ENCODE peak calls at places on chromosomes 6 and 20, in eight cellular contexts. K is HCT116; A is PC-9; O is tibial artery; B is CD8-positive, alpha-beta memory T cell; I is osteoblast; F is fibroblast of lung; M is spleen. X is an unnamed sample.

GRCh38 chr6:138517635-138518034 is 18.3 kb upstream of the NHSL1 start:
- DNase-seq in K (peak; percentile 39), A (no peak), O (no peak), B (peak; percentile 46), I (peak; percentile 74), F (peak; percentile 27), M (peak; percentile 84), X (peak; percentile 40)

GRCh38 chr6:133768656-133769295 is 120.1 kb upstream of the TCF21 start:
- DNase-seq in K (no peak), A (peak; percentile 18), O (peak; percentile 35), B (no peak), I (no peak), F (peak; percentile 29), M (no peak), X (no peak)

GRCh38 chr20:47768016-47768953 is 17.0 kb downstream of the SULF2 start:
- DNase-seq in K (no peak), A (no peak), O (no peak), B (no peak), I (no peak), F (peak; percentile 34), M (no peak), X (no peak)

GRCh38 chr20:38001981-38002380 is 31.3 kb downstream of the TTI1 start:
- DNase-seq in K (no peak), A (no peak), O (no peak), B (no peak), I (no peak), F (peak; percentile 41), M (no peak), X (no peak)

GRCh38 chr20:33685328-33686007 is 717 bp downstream of the E2F1 start:
- DNase-seq in K (no peak), A (peak; percentile 44), O (no peak), B (no peak), I (peak; percentile 82), F (no peak), M (peak; percentile 87), X (no peak)

GRCh38 chr6:87879144-87879861 is 168.3 kb upstream of the SPACA1 start:
- DNase-seq in K (no peak), A (no peak), O (no peak), B (no peak), I (no peak), F (no peak), M (no peak), X (no peak)

GRCh38 chr6:84643778-84644177 is 120.6 kb downstream of the TBX18 start:
- DNase-seq in K (no peak), A (no peak), O (no peak), B (no peak), I (no peak), F (no peak), M (no peak), X (no peak)

GRCh38 chr6:105651969-105652368 is 249.1 kb upstream of the PREP start:
- DNase-seq in K (no peak), A (no peak), O (no peak), B (no peak), I (no peak), F (no peak), M (no peak), X (no peak)

GRCh38 chr6:11911535-11911934 is 100.6 kb upstream of the HIVEP1 start:
- DNase-seq in K (no peak), A (no peak), O (no peak), B (no peak), I (no peak), F (peak; percentile 78), M (no peak), X (no peak)

GRCh38 chr20:63530788-63531160 is 6.4 kb downstream of the PTK6 start:
- DNase-seq in K (no peak), A (no peak), O (no peak), B (no peak), I (peak; percentile 76), F (no peak), M (peak; percentile 59), X (no peak)

GRCh38 chr20:22719250-22719649 is 134.9 kb upstream of the FOXA2 start:
- DNase-seq in K (no peak), A (no peak), O (no peak), B (no peak), I (no peak), F (no peak), M (no peak), X (no peak)

GRCh38 chr6:12275084-12275483 is 15.1 kb upstream of the EDN1 start:
- DNase-seq in K (no peak), A (peak; percentile 35), O (no peak), B (no peak), I (peak; percentile 68), F (peak; percentile 63), M (no peak), X (no peak)

GRCh38 chr6:51934098-51934497 is 153.3 kb downstream of the PKHD1 start:
- DNase-seq in K (peak; percentile 10), A (no peak), O (no peak), B (no peak), I (no peak), F (no peak), M (no peak), X (no peak)

GRCh38 chr6:31660998-31661866 is 654 bp upstream of the C6orf47 start:
- DNase-seq in K (no peak), A (peak; percentile 18), O (no peak), B (no peak), I (peak; percentile 53), F (peak; percentile 54), M (no peak), X (no peak)
- H3K4me1 ChIP-seq in K (peaks cover 18% of the 10 kb centered on the region), A (peaks cover 26% of the 10 kb centered on the region), O (peaks cover 60% of the 10 kb centered on the region), B (peaks cover 57% of the 10 kb centered on the region), I (peaks cover 43% of the 10 kb centered on the region), F (peaks cover 22% of the 10 kb centered on the region), M (peaks cover 47% of the 10 kb centered on the region), X (peaks cover 44% of the 10 kb centered on the region)

GRCh38 chr20:1907586-1907985 is 12.4 kb downstream of the SIRPA start:
- DNase-seq in K (no peak), A (no peak), O (no peak), B (no peak), I (peak; percentile 90), F (peak; percentile 42), M (no peak), X (no peak)
- H3K36me3 ChIP-seq in K (no peaks in the 10 kb centered on the region), A (no peaks in the 10 kb centered on the region), O (no peaks in the 10 kb centered on the region), B (no peaks in the 10 kb centered on the region), I (no peaks in the 10 kb centered on the region), F (peaks cover 3% of the 10 kb centered on the region), M (no peaks in the 10 kb centered on the region), X (no peaks in the 10 kb centered on the region)

GRCh38 chr6:168714547-168715260 is 273.7 kb downstream of the SMOC2 start:
- DNase-seq in K (no peak), A (no peak), O (no peak), B (no peak), I (no peak), F (no peak), M (no peak), X (no peak)
- H3K9me3 ChIP-seq in K (no peaks in the 10 kb centered on the region), A (no peaks in the 10 kb centered on the region), O (no peaks in the 10 kb centered on the region), B (no peaks in the 10 kb centered on the region), I (no peaks in the 10 kb centered on the region), F (no peaks in the 10 kb centered on the region), M (no peaks in the 10 kb centered on the region), X (no peaks in the 10 kb centered on the region)

GRCh38 chr6:16321341-16321710 is 82.9 kb downstream of the GMPR start:
- DNase-seq in K (no peak), A (no peak), O (no peak), B (no peak), I (no peak), F (no peak), M (no peak), X (no peak)

GRCh38 chr6:16322666-16323312 is 84.4 kb downstream of the GMPR start:
- DNase-seq in K (no peak), A (no peak), O (peak; percentile 58), B (peak; percentile 80), I (peak; percentile 90), F (peak; percentile 95), M (peak; percentile 89), X (peak; percentile 88)

GRCh38 chr6:16319813-16320532 is 81.6 kb downstream of the GMPR start:
- DNase-seq in K (peak; percentile 59), A (peak; percentile 61), O (peak; percentile 87), B (peak; percentile 83), I (peak; percentile 95), F (peak; percentile 98), M (peak; percentile 74), X (peak; percentile 79)

GRCh38 chr6:16320533-16321340 is 82.3 kb downstream of the GMPR start:
- DNase-seq in K (no peak), A (no peak), O (peak; percentile 64), B (no peak), I (peak; percentile 90), F (peak; percentile 58), M (no peak), X (no peak)

GRCh38 chr6:16321826-16322225 is 83.4 kb downstream of the GMPR start:
- DNase-seq in K (no peak), A (no peak), O (no peak), B (no peak), I (no peak), F (no peak), M (no peak), X (no peak)
- H3K4me1 ChIP-seq in K (peaks cover 51% of the 10 kb centered on the region), A (peaks cover 16% of the 10 kb centered on the region), O (peaks cover 71% of the 10 kb centered on the region), B (peaks cover 71% of the 10 kb centered on the region), I (peaks cover 65% of the 10 kb centered on the region), F (peaks cover 43% of the 10 kb centered on the region), M (peaks cover 28% of the 10 kb centered on the region), X (peaks cover 70% of the 10 kb centered on the region)

GRCh38 chr20:44003609-44004008 is 89.0 kb downstream of the TOX2 start:
- DNase-seq in K (no peak), A (no peak), O (no peak), B (no peak), I (no peak), F (no peak), M (no peak), X (no peak)

GRCh38 chr20:44001667-44002596 is 87.3 kb downstream of the TOX2 start:
- DNase-seq in K (peak; percentile 58), A (no peak), O (no peak), B (no peak), I (no peak), F (no peak), M (no peak), X (no peak)

GRCh38 chr20:44002861-44003260 is 88.2 kb downstream of the TOX2 start:
- DNase-seq in K (no peak), A (no peak), O (no peak), B (no peak), I (no peak), F (no peak), M (no peak), X (no peak)

GRCh38 chr20:43996240-43996930 is 81.7 kb downstream of the TOX2 start:
- DNase-seq in K (no peak), A (no peak), O (no peak), B (no peak), I (no peak), F (no peak), M (no peak), X (no peak)

GRCh38 chr20:43999848-44000247 is 85.2 kb downstream of the TOX2 start:
- DNase-seq in K (no peak), A (no peak), O (no peak), B (no peak), I (no peak), F (no peak), M (no peak), X (no peak)
- H3K36me3 ChIP-seq in K (no peaks in the 10 kb centered on the region), A (peaks cover 18% of the 10 kb centered on the region), O (no peaks in the 10 kb centered on the region), B (no peaks in the 10 kb centered on the region), I (no peaks in the 10 kb centered on the region), F (no peaks in the 10 kb centered on the region), M (no peaks in the 10 kb centered on the region), X (no peaks in the 10 kb centered on the region)

GRCh38 chr6:106767271-106767670 is 137.9 kb downstream of the QRSL1 start:
- DNase-seq in K (no peak), A (no peak), O (no peak), B (no peak), I (no peak), F (no peak), M (no peak), X (no peak)
- H3K9me3 ChIP-seq in K (peaks cover 3% of the 10 kb centered on the region), A (peaks cover 12% of the 10 kb centered on the region), O (no peaks in the 10 kb centered on the region), B (no peaks in the 10 kb centered on the region), I (peaks cover 2% of the 10 kb centered on the region), F (no peaks in the 10 kb centered on the region), M (peaks cover 24% of the 10 kb centered on the region), X (no peaks in the 10 kb centered on the region)

GRCh38 chr20:4159765-4160490 is 144.6 kb upstream of the RNF24 start:
- DNase-seq in K (no peak), A (no peak), O (no peak), B (no peak), I (peak; percentile 71), F (no peak), M (peak; percentile 49), X (no peak)
- H3K4me1 ChIP-seq in K (peaks cover 43% of the 10 kb centered on the region), A (peaks cover 64% of the 10 kb centered on the region), O (no peaks in the 10 kb centered on the region), B (no peaks in the 10 kb centered on the region), I (peaks cover 16% of the 10 kb centered on the region), F (no peaks in the 10 kb centered on the region), M (peaks cover 6% of the 10 kb centered on the region), X (no peaks in the 10 kb centered on the region)